ENCODE peak calls at places on chromosomes 7 and 10, in six cellular contexts. J, G, F, X, W and D are unnamed samples.

GRCh38 chr10:133275683-133276092 is 980 bp downstream of the ADAM8 start:
- DNase-seq in G (no peak), J (no peak), X (no peak), W (no peak), F (no peak), D (no peak)

GRCh38 chr10:6185039-6185716 is 17.6 kb upstream of the PFKFB3 start:
- DNase-seq in J (no peak), X (no peak), G (peak), F (no peak), W (no peak), D (no peak)

GRCh38 chr10:62348029-62348428 is 26.1 kb upstream of the ZNF365 start:
- DNase-seq in W (no peak), X (peak), J (no peak), F (no peak), G (no peak), D (no peak)

GRCh38 chr10:129078746-129079480 is 388.1 kb upstream of the MGMT start:
- DNase-seq in X (no peak), G (no peak), F (no peak), J (no peak), W (no peak), D (no peak)

GRCh38 chr10:60666221-60666620 is 112.1 kb upstream of the CDK1 start:
- DNase-seq in G (no peak), J (no peak), W (no peak), F (no peak), X (no peak), D (peak)

GRCh38 chr7:64636386-64636785 is 29.5 kb upstream of the ZNF107 start:
- DNase-seq in G (no peak), W (no peak), F (no peak), J (no peak), X (no peak), D (no peak)

GRCh38 chr10:36253731-36254130 is 611.6 kb upstream of the FZD8 start:
- DNase-seq in F (no peak), W (no peak), G (no peak), J (no peak), X (no peak), D (peak)

GRCh38 chr7:27953361-27953760 is 213.4 kb downstream of the TAX1BP1 start:
- DNase-seq in J (no peak), F (no peak), X (no peak), G (no peak), W (no peak), D (peak)

GRCh38 chr10:62637249-62638061 is 167.1 kb upstream of the ADO start:
- DNase-seq in J (peak), G (peak), W (no peak), X (peak), F (no peak), D (peak)